ENCODE peak calls at places on chromosome 5, in seven cellular contexts. W, I, U, M, D, K and G are unnamed samples.
A peak's percentile ranks its signal among the peaks of the same experiment; 100 is the strongest.

GRCh38 chr5:78527054-78527884 is 121.3 kb downstream of the LHFPL2 start:
- DNase-seq in W (peak; percentile 83), I (no peak), U (no peak), M (peak; percentile 78), D (no peak), K (no peak), G (peak; percentile 33)

GRCh38 chr5:82115858-82116257 is 144.0 kb downstream of the ATG10 start:
- DNase-seq in W (no peak), I (no peak), U (no peak), M (no peak), D (no peak), K (no peak), G (no peak)

GRCh38 chr5:166883016-166883415 is 1408.4 kb upstream of the WWC1 start:
- DNase-seq in W (no peak), I (no peak), U (no peak), M (no peak), D (no peak), K (no peak), G (peak; percentile 48)

GRCh38 chr5:64331597-64332277 is 166.1 kb downstream of the RNF180 start:
- DNase-seq in W (no peak), I (peak; percentile 29), U (no peak), M (no peak), D (no peak), K (no peak), G (no peak)

GRCh38 chr5:172234031-172234430 is 40.1 kb downstream of the EFCAB9 start:
- DNase-seq in W (no peak), I (no peak), U (no peak), M (no peak), D (no peak), K (no peak), G (no peak)

GRCh38 chr5:125559296-125559695 is 812.9 kb upstream of the ZNF608 start:
- DNase-seq in W (peak; percentile 70), I (no peak), U (no peak), M (peak; percentile 90), D (no peak), K (no peak), G (peak; percentile 63)

GRCh38 chr5:168552146-168552545 is 23.0 kb downstream of the FBLL1 start:
- DNase-seq in W (peak; percentile 50), I (no peak), U (no peak), M (peak; percentile 68), D (no peak), K (no peak), G (peak; percentile 40)

GRCh38 chr5:40904205-40904993 is 4.9 kb upstream of the C7 start:
- DNase-seq in W (peak; percentile 52), I (peak; percentile 0), U (peak; percentile 48), M (peak; percentile 24), D (no peak), K (no peak), G (peak; percentile 51)

GRCh38 chr5:107104774-107105050 is 566.0 kb downstream of the EFNA5 start:
- DNase-seq in W (no peak), I (no peak), U (no peak), M (no peak), D (no peak), K (no peak), G (no peak)

GRCh38 chr5:135008556-135008955 is 25.5 kb downstream of the PITX1 start:
- DNase-seq in W (no peak), I (no peak), U (no peak), M (no peak), D (no peak), K (no peak), G (no peak)

GRCh38 chr5:122165574-122166021 is 36.3 kb downstream of the ZNF474 start:
- DNase-seq in W (peak; percentile 47), I (no peak), U (no peak), M (no peak), D (no peak), K (no peak), G (no peak)

GRCh38 chr5:59445741-59446140 is 447.8 kb downstream of the PDE4D start:
- DNase-seq in W (no peak), I (no peak), U (no peak), M (no peak), D (no peak), K (no peak), G (no peak)

GRCh38 chr5:150448353-150448752 is 1.2 kb downstream of the RPS14 start:
- DNase-seq in W (no peak), I (no peak), U (no peak), M (no peak), D (no peak), K (no peak), G (no peak)

GRCh38 chr5:3451961-3452360 is 143.7 kb upstream of the IRX1 start:
- DNase-seq in W (no peak), I (no peak), U (no peak), M (no peak), D (no peak), K (no peak), G (no peak)

GRCh38 chr5:130066644-130067043 is 162.4 kb downstream of the CHSY3 start:
- DNase-seq in W (no peak), I (no peak), U (no peak), M (peak; percentile 34), D (no peak), K (no peak), G (no peak)

GRCh38 chr5:152007556-152007955 is 82.9 kb upstream of the GLRA1 start:
- DNase-seq in W (no peak), I (peak; percentile 25), U (no peak), M (no peak), D (no peak), K (no peak), G (no peak)

GRCh38 chr5:176692326-176692725 is 45.0 kb downstream of the TSPAN17 start:
- DNase-seq in W (no peak), I (no peak), U (no peak), M (no peak), D (no peak), K (no peak), G (no peak)

GRCh38 chr5:171295299-171295698 is 13.7 kb upstream of the TLX3 start:
- DNase-seq in W (no peak), I (no peak), U (no peak), M (no peak), D (no peak), K (no peak), G (no peak)

GRCh38 chr5:72109625-72110024 is 2.4 kb downstream of the MAP1B start:
- DNase-seq in W (no peak), I (no peak), U (no peak), M (no peak), D (no peak), K (no peak), G (no peak)

GRCh38 chr5:134131165-134131564 is 16.7 kb downstream of the TCF7 start:
- DNase-seq in W (no peak), I (no peak), U (no peak), M (no peak), D (no peak), K (peak; percentile 30), G (no peak)

GRCh38 chr5:173772407-173773059 is 115.6 kb upstream of the CPEB4 start:
- DNase-seq in W (no peak), I (no peak), U (no peak), M (peak; percentile 27), D (no peak), K (no peak), G (no peak)

GRCh38 chr5:123285122-123286011 is 137.8 kb downstream of the CEP120 start:
- DNase-seq in W (peak; percentile 21), I (no peak), U (peak; percentile 13), M (peak; percentile 31), D (no peak), K (no peak), G (no peak)

GRCh38 chr5:16740476-16740875 is 123.7 kb upstream of the RETREG1 start:
- DNase-seq in W (no peak), I (no peak), U (no peak), M (no peak), D (no peak), K (no peak), G (no peak)

GRCh38 chr5:179301376-179301775 is 43.9 kb downstream of the ADAMTS2 start:
- DNase-seq in W (no peak), I (no peak), U (no peak), M (no peak), D (no peak), K (no peak), G (no peak)

GRCh38 chr5:52776116-52776515 is 11.6 kb upstream of the ITGA1 start:
- DNase-seq in W (no peak), I (no peak), U (no peak), M (no peak), D (no peak), K (peak; percentile 37), G (no peak)

GRCh38 chr5:61578858-61579503 is 246.9 kb downstream of the ZSWIM6 start:
- DNase-seq in W (no peak), I (no peak), U (no peak), M (peak; percentile 8), D (no peak), K (peak; percentile 6), G (no peak)